ENCODE peak calls at places on chromosomes 5 and 9, in eight cellular contexts. One of them, this sample, is unnamed.
A peak's percentile ranks its signal among the peaks of the same experiment; 100 is the strongest.

GRCh38 chr5:35815089-35815936 is 41.4 kb upstream of the IL7R start:
- DNase-seq in psoas muscle: no peak
- DNase-seq in vagina: no peak
- DNase-seq in spleen: no peak
- DNase-seq in nephron progenitor cell: peak; percentile 15
- DNase-seq in transverse colon: no peak
- DNase-seq in adrenal gland: no peak
- DNase-seq in MCF 10A: peak; percentile 25
- DNase-seq in this sample: peak; percentile 43

GRCh38 chr9:132797861-132798659 is 80.0 kb downstream of the AK8 start:
- DNase-seq in psoas muscle: no peak
- DNase-seq in vagina: peak; percentile 67
- DNase-seq in spleen: no peak
- DNase-seq in nephron progenitor cell: no peak
- DNase-seq in transverse colon: no peak
- DNase-seq in adrenal gland: peak; percentile 49
- DNase-seq in MCF 10A: no peak
- DNase-seq in this sample: no peak

GRCh38 chr9:83166369-83166768 is 103.4 kb upstream of the RASEF start:
- DNase-seq in psoas muscle: no peak
- DNase-seq in vagina: no peak
- DNase-seq in spleen: no peak
- DNase-seq in nephron progenitor cell: peak; percentile 17
- DNase-seq in transverse colon: peak; percentile 55
- DNase-seq in adrenal gland: no peak
- DNase-seq in MCF 10A: peak; percentile 73
- DNase-seq in this sample: peak; percentile 94

GRCh38 chr9:120363697-120364096 is 216.3 kb downstream of the CDK5RAP2 start:
- DNase-seq in psoas muscle: no peak
- DNase-seq in vagina: no peak
- DNase-seq in spleen: no peak
- DNase-seq in nephron progenitor cell: no peak
- DNase-seq in transverse colon: no peak
- DNase-seq in adrenal gland: no peak
- DNase-seq in MCF 10A: no peak
- DNase-seq in this sample: no peak

GRCh38 chr5:119315516-119315949 is 40.3 kb upstream of the TNFAIP8 start:
- DNase-seq in psoas muscle: no peak
- DNase-seq in vagina: no peak
- DNase-seq in spleen: peak; percentile 77
- DNase-seq in nephron progenitor cell: no peak
- DNase-seq in transverse colon: no peak
- DNase-seq in adrenal gland: no peak
- DNase-seq in MCF 10A: peak; percentile 82
- DNase-seq in this sample: peak; percentile 61

GRCh38 chr5:115415143-115415491 is 118.7 kb upstream of the CCDC112 start:
- DNase-seq in psoas muscle: no peak
- DNase-seq in vagina: no peak
- DNase-seq in spleen: no peak
- DNase-seq in nephron progenitor cell: no peak
- DNase-seq in transverse colon: peak; percentile 89
- DNase-seq in adrenal gland: no peak
- DNase-seq in MCF 10A: peak; percentile 88
- DNase-seq in this sample: peak; percentile 90

GRCh38 chr9:15080401-15080800 is 170.2 kb upstream of the FREM1 start:
- DNase-seq in psoas muscle: no peak
- DNase-seq in vagina: no peak
- DNase-seq in spleen: no peak
- DNase-seq in nephron progenitor cell: no peak
- DNase-seq in transverse colon: no peak
- DNase-seq in adrenal gland: no peak
- DNase-seq in MCF 10A: no peak
- DNase-seq in this sample: no peak

GRCh38 chr9:130150779-130151381 is 21.3 kb upstream of the NCS1 start:
- DNase-seq in psoas muscle: no peak
- DNase-seq in vagina: no peak
- DNase-seq in spleen: no peak
- DNase-seq in nephron progenitor cell: no peak
- DNase-seq in transverse colon: no peak
- DNase-seq in adrenal gland: peak; percentile 81
- DNase-seq in MCF 10A: peak; percentile 23
- DNase-seq in this sample: peak; percentile 87

GRCh38 chr9:33223696-33224095 is 16.3 kb upstream of the SPINK4 start:
- DNase-seq in psoas muscle: no peak
- DNase-seq in vagina: no peak
- DNase-seq in spleen: no peak
- DNase-seq in nephron progenitor cell: no peak
- DNase-seq in transverse colon: no peak
- DNase-seq in adrenal gland: no peak
- DNase-seq in MCF 10A: no peak
- DNase-seq in this sample: no peak

GRCh38 chr9:19976226-19976625 is 187.4 kb upstream of the SLC24A2 start:
- DNase-seq in psoas muscle: no peak
- DNase-seq in vagina: no peak
- DNase-seq in spleen: no peak
- DNase-seq in nephron progenitor cell: no peak
- DNase-seq in transverse colon: no peak
- DNase-seq in adrenal gland: no peak
- DNase-seq in MCF 10A: no peak
- DNase-seq in this sample: peak; percentile 91

GRCh38 chr5:3179220-3179619 is 416.4 kb upstream of the IRX1 start:
- DNase-seq in psoas muscle: no peak
- DNase-seq in vagina: no peak
- DNase-seq in spleen: no peak
- DNase-seq in nephron progenitor cell: no peak
- DNase-seq in transverse colon: no peak
- DNase-seq in adrenal gland: no peak
- DNase-seq in MCF 10A: peak; percentile 0
- DNase-seq in this sample: no peak

GRCh38 chr5:81233080-81233634 is at the start of gene CKMT2:
- DNase-seq in psoas muscle: peak; percentile 94
- DNase-seq in vagina: no peak
- DNase-seq in spleen: peak; percentile 83
- DNase-seq in nephron progenitor cell: peak; percentile 78
- DNase-seq in transverse colon: peak; percentile 57
- DNase-seq in adrenal gland: peak; percentile 94
- DNase-seq in MCF 10A: no peak
- DNase-seq in this sample: no peak

GRCh38 chr5:375336-375920 is 53.9 kb downstream of the AHRR start:
- DNase-seq in psoas muscle: no peak
- DNase-seq in vagina: peak; percentile 91
- DNase-seq in spleen: peak; percentile 69
- DNase-seq in nephron progenitor cell: no peak
- DNase-seq in transverse colon: no peak
- DNase-seq in adrenal gland: peak; percentile 38
- DNase-seq in MCF 10A: no peak
- DNase-seq in this sample: no peak

GRCh38 chr5:158880514-158881001 is 219.2 kb downstream of the EBF1 start:
- DNase-seq in psoas muscle: no peak
- DNase-seq in vagina: no peak
- DNase-seq in spleen: no peak
- DNase-seq in nephron progenitor cell: no peak
- DNase-seq in transverse colon: no peak
- DNase-seq in adrenal gland: no peak
- DNase-seq in MCF 10A: no peak
- DNase-seq in this sample: no peak

GRCh38 chr5:6221141-6221626 is 157.2 kb downstream of the MED10 start:
- DNase-seq in psoas muscle: no peak
- DNase-seq in vagina: peak; percentile 94
- DNase-seq in spleen: no peak
- DNase-seq in nephron progenitor cell: no peak
- DNase-seq in transverse colon: no peak
- DNase-seq in adrenal gland: no peak
- DNase-seq in MCF 10A: no peak
- DNase-seq in this sample: no peak

GRCh38 chr9:125374443-125375309 is 113.0 kb downstream of the GAPVD1 start:
- DNase-seq in psoas muscle: peak; percentile 82
- DNase-seq in vagina: no peak
- DNase-seq in spleen: peak; percentile 89
- DNase-seq in nephron progenitor cell: peak; percentile 81
- DNase-seq in transverse colon: peak; percentile 59
- DNase-seq in adrenal gland: peak; percentile 78
- DNase-seq in MCF 10A: peak; percentile 83
- DNase-seq in this sample: peak; percentile 39

DNA sequence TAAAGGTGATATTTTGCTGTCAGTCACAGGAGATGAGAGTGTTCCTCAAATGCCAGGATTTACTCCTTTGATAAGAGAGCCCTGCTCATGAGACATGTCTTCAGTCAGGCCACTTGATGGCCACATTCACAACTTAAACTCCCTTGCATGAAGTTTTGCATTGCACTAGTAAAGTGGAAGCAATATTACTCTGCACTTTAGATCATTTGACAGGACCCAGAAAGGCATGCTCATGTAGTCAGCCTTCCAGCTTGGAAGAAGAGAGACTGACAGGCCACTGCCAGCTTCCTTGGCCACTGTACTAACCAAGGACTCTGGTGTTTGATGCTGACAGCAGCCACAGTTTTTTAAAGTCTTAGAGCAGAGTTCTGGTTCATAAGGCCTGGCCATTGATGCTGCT is 42.6 kb downstream of the NPR3 start:
- DNase-seq in psoas muscle: no peak
- DNase-seq in vagina: no peak
- DNase-seq in spleen: no peak
- DNase-seq in nephron progenitor cell: no peak
- DNase-seq in transverse colon: no peak
- DNase-seq in adrenal gland: no peak
- DNase-seq in MCF 10A: peak; percentile 41
- DNase-seq in this sample: no peak
- TF ChIP-seq CTCF in psoas muscle: no peak
- TF ChIP-seq CTCF in vagina: no peak
- TF ChIP-seq CTCF in spleen: no peak
- TF ChIP-seq CTCF in nephron progenitor cell: no peak
- TF ChIP-seq CTCF in transverse colon: no peak
- TF ChIP-seq CTCF in adrenal gland: peak; percentile 15
- TF ChIP-seq CTCF in MCF 10A: no peak
- TF ChIP-seq CTCF in this sample: no peak

GRCh38 chr9:136681945-136682699 is 5.1 kb downstream of the AGPAT2 start:
- DNase-seq in psoas muscle: no peak
- DNase-seq in vagina: no peak
- DNase-seq in spleen: no peak
- DNase-seq in nephron progenitor cell: no peak
- DNase-seq in transverse colon: no peak
- DNase-seq in adrenal gland: no peak
- DNase-seq in MCF 10A: no peak
- DNase-seq in this sample: no peak

GRCh38 chr9:136684339-136684738 is 2.9 kb downstream of the AGPAT2 start:
- DNase-seq in psoas muscle: peak; percentile 45
- DNase-seq in vagina: no peak
- DNase-seq in spleen: no peak
- DNase-seq in nephron progenitor cell: no peak
- DNase-seq in transverse colon: no peak
- DNase-seq in adrenal gland: no peak
- DNase-seq in MCF 10A: no peak
- DNase-seq in this sample: no peak

GRCh38 chr9:136683755-136684154 is 3.5 kb downstream of the AGPAT2 start:
- DNase-seq in psoas muscle: no peak
- DNase-seq in vagina: no peak
- DNase-seq in spleen: no peak
- DNase-seq in nephron progenitor cell: peak; percentile 13
- DNase-seq in transverse colon: no peak
- DNase-seq in adrenal gland: no peak
- DNase-seq in MCF 10A: no peak
- DNase-seq in this sample: no peak

GRCh38 chr9:136682710-136683109 is 4.5 kb downstream of the AGPAT2 start:
- DNase-seq in psoas muscle: no peak
- DNase-seq in vagina: no peak
- DNase-seq in spleen: no peak
- DNase-seq in nephron progenitor cell: no peak
- DNase-seq in transverse colon: no peak
- DNase-seq in adrenal gland: no peak
- DNase-seq in MCF 10A: no peak
- DNase-seq in this sample: no peak

DNA sequence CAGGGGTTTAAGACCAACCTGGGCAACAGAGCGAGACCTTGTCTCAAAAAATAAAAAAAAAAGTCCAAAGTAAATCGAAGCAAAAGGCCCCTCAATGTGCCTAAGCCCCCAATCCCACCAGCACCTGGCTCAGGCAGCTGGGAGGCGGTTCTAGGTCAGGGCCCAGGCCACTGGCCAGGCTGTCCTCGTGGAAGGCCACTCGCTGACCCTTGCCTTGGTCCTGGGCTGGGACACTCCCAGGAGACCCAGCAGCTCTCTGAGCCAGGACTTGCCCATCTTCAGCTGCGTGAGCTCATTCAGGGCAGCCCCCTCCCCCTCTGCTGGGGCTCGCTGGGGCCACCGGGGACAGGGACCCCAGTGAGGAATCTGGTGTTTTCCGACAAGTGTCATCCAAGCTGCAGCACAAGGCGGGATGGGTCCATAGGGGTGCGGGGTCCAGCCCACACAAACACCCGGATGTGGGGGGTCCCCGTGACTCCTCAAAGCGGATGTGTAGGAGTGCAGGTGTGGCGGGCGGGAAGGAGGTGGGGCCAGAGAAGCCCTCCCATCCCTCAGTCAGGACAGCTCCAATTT is 4.0 kb downstream of the AGPAT2 start:
- DNase-seq in psoas muscle: no peak
- DNase-seq in vagina: no peak
- DNase-seq in spleen: no peak
- DNase-seq in nephron progenitor cell: no peak
- DNase-seq in transverse colon: no peak
- DNase-seq in adrenal gland: no peak
- DNase-seq in MCF 10A: no peak
- DNase-seq in this sample: no peak
- TF ChIP-seq CTCF in psoas muscle: no peak
- TF ChIP-seq CTCF in vagina: no peak
- TF ChIP-seq CTCF in spleen: no peak
- TF ChIP-seq CTCF in nephron progenitor cell: no peak
- TF ChIP-seq CTCF in transverse colon: no peak
- TF ChIP-seq CTCF in adrenal gland: no peak
- TF ChIP-seq CTCF in MCF 10A: no peak
- TF ChIP-seq CTCF in this sample: no peak

GRCh38 chr9:134204041-134204440 is 39.7 kb upstream of the RNU6ATAC start:
- DNase-seq in psoas muscle: peak; percentile 27
- DNase-seq in vagina: no peak
- DNase-seq in spleen: peak; percentile 46
- DNase-seq in nephron progenitor cell: no peak
- DNase-seq in transverse colon: no peak
- DNase-seq in adrenal gland: no peak
- DNase-seq in MCF 10A: no peak
- DNase-seq in this sample: no peak
- TF ChIP-seq CTCF in psoas muscle: no peak
- TF ChIP-seq CTCF in vagina: no peak
- TF ChIP-seq CTCF in spleen: no peak
- TF ChIP-seq CTCF in nephron progenitor cell: no peak
- TF ChIP-seq CTCF in transverse colon: no peak
- TF ChIP-seq CTCF in adrenal gland: no peak
- TF ChIP-seq CTCF in MCF 10A: no peak
- TF ChIP-seq CTCF in this sample: no peak

DNA sequence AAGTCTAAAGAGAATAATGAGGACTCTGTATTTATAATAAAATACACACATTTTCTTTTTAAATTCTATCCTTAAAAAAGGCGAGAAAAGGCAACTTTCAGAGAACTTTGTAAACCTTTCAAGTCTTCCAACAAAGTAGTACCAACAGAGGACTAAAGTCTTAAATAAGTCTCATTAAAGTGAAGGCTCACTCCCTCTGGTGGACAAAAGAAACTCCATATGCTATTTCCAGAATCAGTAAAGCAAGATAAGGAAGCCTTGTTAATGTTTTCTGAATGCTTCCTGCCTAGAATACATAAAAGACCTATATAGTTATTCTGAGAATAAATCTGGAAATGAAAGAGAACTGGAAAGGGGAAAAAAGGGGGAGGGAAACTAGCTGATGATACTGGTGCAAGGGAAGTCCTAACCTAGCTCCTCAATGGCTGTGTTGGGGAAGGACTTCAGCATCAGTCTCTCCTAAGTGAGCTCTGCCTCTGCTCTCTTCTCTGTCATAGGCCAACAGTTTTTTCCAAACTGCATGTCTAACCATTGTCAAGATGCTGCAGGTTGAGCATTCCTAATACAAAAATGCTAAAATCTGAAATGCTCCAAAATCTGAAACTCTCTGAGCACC is 7.2 kb downstream of the HMGCS1 start:
- DNase-seq in psoas muscle: no peak
- DNase-seq in vagina: no peak
- DNase-seq in spleen: no peak
- DNase-seq in nephron progenitor cell: no peak
- DNase-seq in transverse colon: no peak
- DNase-seq in adrenal gland: no peak
- DNase-seq in MCF 10A: peak; percentile 68
- DNase-seq in this sample: peak; percentile 56
- TF ChIP-seq CTCF in psoas muscle: peak; percentile 65
- TF ChIP-seq CTCF in vagina: peak; percentile 55
- TF ChIP-seq CTCF in spleen: no peak
- TF ChIP-seq CTCF in nephron progenitor cell: peak; percentile 58
- TF ChIP-seq CTCF in transverse colon: peak; percentile 69
- TF ChIP-seq CTCF in adrenal gland: peak; percentile 76
- TF ChIP-seq CTCF in MCF 10A: peak; percentile 69
- TF ChIP-seq CTCF in this sample: peak; percentile 53

This sample was measured in bronchial epithelial cell.